ENCODE peak calls at places on chromosomes 7 and 10, in eight cellular contexts. One of them, this sample, is unnamed.

GRCh38 chr7:99623702-99624447 is 7.1 kb downstream of the ZSCAN25 start:
- DNase-seq in aorta: no peak
- DNase-seq in SJSA1: no peak
- DNase-seq in lung: no peak
- DNase-seq in K562: no peak
- DNase-seq in left ventricle myocardium inferior: no peak
- DNase-seq in vagina: no peak
- DNase-seq in GM23248: no peak
- DNase-seq in this sample: no peak

GRCh38 chr7:106255246-106255645 is 29.5 kb downstream of the NAMPT start:
- DNase-seq in aorta: no peak
- DNase-seq in SJSA1: no peak
- DNase-seq in lung: no peak
- DNase-seq in K562: no peak
- DNase-seq in left ventricle myocardium inferior: no peak
- DNase-seq in vagina: no peak
- DNase-seq in GM23248: no peak
- DNase-seq in this sample: no peak

GRCh38 chr10:24344279-24344678 is 135.3 kb downstream of the KIAA1217 start:
- DNase-seq in aorta: no peak
- DNase-seq in SJSA1: peak; percentile 21
- DNase-seq in lung: no peak
- DNase-seq in K562: no peak
- DNase-seq in left ventricle myocardium inferior: no peak
- DNase-seq in vagina: no peak
- DNase-seq in GM23248: peak; percentile 89
- DNase-seq in this sample: no peak

GRCh38 chr7:140349172-140349771 is 49.1 kb downstream of the SLC37A3 start:
- DNase-seq in aorta: no peak
- DNase-seq in SJSA1: no peak
- DNase-seq in lung: no peak
- DNase-seq in K562: no peak
- DNase-seq in left ventricle myocardium inferior: no peak
- DNase-seq in vagina: no peak
- DNase-seq in GM23248: peak; percentile 79
- DNase-seq in this sample: peak; percentile 40

GRCh38 chr10:49254556-49255318 is 44.2 kb upstream of the C10orf71 start:
- DNase-seq in aorta: no peak
- DNase-seq in SJSA1: no peak
- DNase-seq in lung: no peak
- DNase-seq in K562: no peak
- DNase-seq in left ventricle myocardium inferior: no peak
- DNase-seq in vagina: no peak
- DNase-seq in GM23248: no peak
- DNase-seq in this sample: no peak

GRCh38 chr10:34156781-34157425 is 658.2 kb downstream of the PARD3 start:
- DNase-seq in aorta: no peak
- DNase-seq in SJSA1: peak; percentile 18
- DNase-seq in lung: no peak
- DNase-seq in K562: no peak
- DNase-seq in left ventricle myocardium inferior: no peak
- DNase-seq in vagina: no peak
- DNase-seq in GM23248: peak; percentile 79
- DNase-seq in this sample: no peak

GRCh38 chr7:106773228-106773627 is 91.9 kb upstream of the PIK3CG start:
- DNase-seq in aorta: no peak
- DNase-seq in SJSA1: peak; percentile 46
- DNase-seq in lung: no peak
- DNase-seq in K562: no peak
- DNase-seq in left ventricle myocardium inferior: no peak
- DNase-seq in vagina: no peak
- DNase-seq in GM23248: peak; percentile 16
- DNase-seq in this sample: no peak

GRCh38 chr10:103042129-103042528 is 124.0 kb downstream of the CNNM2 start:
- DNase-seq in aorta: no peak
- DNase-seq in SJSA1: no peak
- DNase-seq in lung: no peak
- DNase-seq in K562: no peak
- DNase-seq in left ventricle myocardium inferior: no peak
- DNase-seq in vagina: no peak
- DNase-seq in GM23248: no peak
- DNase-seq in this sample: no peak

GRCh38 chr7:155998328-155998691 is 186.0 kb upstream of the SHH start:
- DNase-seq in aorta: peak; percentile 66
- DNase-seq in SJSA1: no peak
- DNase-seq in lung: no peak
- DNase-seq in K562: no peak
- DNase-seq in left ventricle myocardium inferior: no peak
- DNase-seq in vagina: peak; percentile 72
- DNase-seq in GM23248: no peak
- DNase-seq in this sample: no peak
- H3K27me3 ChIP-seq in aorta: no peaks in the 10 kb centered on the region
- H3K27me3 ChIP-seq in SJSA1: peaks cover 18% of the 10 kb centered on the region
- H3K27me3 ChIP-seq in lung: no peaks in the 10 kb centered on the region
- H3K27me3 ChIP-seq in K562: peaks cover 49% of the 10 kb centered on the region
- H3K27me3 ChIP-seq in left ventricle myocardium inferior: peaks cover 61% of the 10 kb centered on the region
- H3K27me3 ChIP-seq in vagina: no peaks in the 10 kb centered on the region
- H3K27me3 ChIP-seq in GM23248: no peaks in the 10 kb centered on the region
- H3K27me3 ChIP-seq in this sample: peaks cover 2% of the 10 kb centered on the region

DNA sequence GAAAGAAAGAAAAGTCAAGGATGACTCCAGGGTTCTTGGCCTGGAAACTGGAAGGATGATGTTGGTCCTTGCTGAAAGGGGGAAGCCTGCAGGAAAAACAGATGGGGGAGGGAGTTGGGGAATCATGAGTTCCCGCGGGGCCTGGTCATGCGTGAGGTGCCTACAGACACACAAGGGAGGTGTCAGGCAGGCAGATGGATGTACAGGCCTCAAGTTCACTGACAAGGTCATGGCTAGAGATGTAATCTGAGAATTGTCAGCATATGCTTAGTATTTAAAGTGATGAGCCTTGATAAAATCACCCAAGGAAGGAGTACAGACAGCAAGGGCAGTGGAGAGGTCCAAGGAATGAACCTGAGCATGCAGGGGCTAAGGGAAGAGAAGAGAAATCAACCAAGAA is 46.8 kb downstream of the DLG5 start:
- DNase-seq in aorta: no peak
- DNase-seq in SJSA1: no peak
- DNase-seq in lung: no peak
- DNase-seq in K562: no peak
- DNase-seq in left ventricle myocardium inferior: no peak
- DNase-seq in vagina: no peak
- DNase-seq in GM23248: no peak
- DNase-seq in this sample: no peak
- H3K4me1 ChIP-seq in aorta: no peaks in the 10 kb centered on the region
- H3K4me1 ChIP-seq in SJSA1: peaks cover 7% of the 10 kb centered on the region
- H3K4me1 ChIP-seq in lung: peaks cover 23% of the 10 kb centered on the region
- H3K4me1 ChIP-seq in K562: peaks cover 6% of the 10 kb centered on the region
- H3K4me1 ChIP-seq in left ventricle myocardium inferior: peaks cover 46% of the 10 kb centered on the region
- H3K4me1 ChIP-seq in vagina: peaks cover 42% of the 10 kb centered on the region
- H3K4me1 ChIP-seq in GM23248: no peaks in the 10 kb centered on the region
- H3K4me1 ChIP-seq in this sample: no peaks in the 10 kb centered on the region

GRCh38 chr10:104098360-104098925 is 12.8 kb upstream of the COL17A1 start:
- DNase-seq in aorta: no peak
- DNase-seq in SJSA1: no peak
- DNase-seq in lung: no peak
- DNase-seq in K562: no peak
- DNase-seq in left ventricle myocardium inferior: no peak
- DNase-seq in vagina: no peak
- DNase-seq in GM23248: peak; percentile 17
- DNase-seq in this sample: no peak
- H3K27me3 ChIP-seq in aorta: no peaks in the 10 kb centered on the region
- H3K27me3 ChIP-seq in SJSA1: no peaks in the 10 kb centered on the region
- H3K27me3 ChIP-seq in lung: no peaks in the 10 kb centered on the region
- H3K27me3 ChIP-seq in K562: no peaks in the 10 kb centered on the region
- H3K27me3 ChIP-seq in left ventricle myocardium inferior: no peaks in the 10 kb centered on the region
- H3K27me3 ChIP-seq in vagina: no peaks in the 10 kb centered on the region
- H3K27me3 ChIP-seq in GM23248: no peaks in the 10 kb centered on the region
- H3K27me3 ChIP-seq in this sample: no peaks in the 10 kb centered on the region

GRCh38 chr7:108178393-108178792 is 48.2 kb upstream of the LAMB4 start:
- DNase-seq in aorta: no peak
- DNase-seq in SJSA1: no peak
- DNase-seq in lung: no peak
- DNase-seq in K562: no peak
- DNase-seq in left ventricle myocardium inferior: no peak
- DNase-seq in vagina: no peak
- DNase-seq in GM23248: no peak
- DNase-seq in this sample: no peak
- H3K4me1 ChIP-seq in aorta: no peaks in the 10 kb centered on the region
- H3K4me1 ChIP-seq in SJSA1: no peaks in the 10 kb centered on the region
- H3K4me1 ChIP-seq in lung: no peaks in the 10 kb centered on the region
- H3K4me1 ChIP-seq in K562: peaks cover under 1% of the 10 kb centered on the region
- H3K4me1 ChIP-seq in left ventricle myocardium inferior: no peaks in the 10 kb centered on the region
- H3K4me1 ChIP-seq in vagina: no peaks in the 10 kb centered on the region
- H3K4me1 ChIP-seq in GM23248: no peaks in the 10 kb centered on the region
- H3K4me1 ChIP-seq in this sample: no peaks in the 10 kb centered on the region

GRCh38 chr10:101142533-101143353 is 11.6 kb downstream of the TLX1 start:
- DNase-seq in aorta: no peak
- DNase-seq in SJSA1: no peak
- DNase-seq in lung: no peak
- DNase-seq in K562: no peak
- DNase-seq in left ventricle myocardium inferior: no peak
- DNase-seq in vagina: no peak
- DNase-seq in GM23248: no peak
- DNase-seq in this sample: no peak
- H3K27me3 ChIP-seq in aorta: no peaks in the 10 kb centered on the region
- H3K27me3 ChIP-seq in SJSA1: peaks cover 95% of the 10 kb centered on the region
- H3K27me3 ChIP-seq in lung: peaks cover 7% of the 10 kb centered on the region
- H3K27me3 ChIP-seq in K562: peaks cover 26% of the 10 kb centered on the region
- H3K27me3 ChIP-seq in left ventricle myocardium inferior: peaks cover 100% of the 10 kb centered on the region
- H3K27me3 ChIP-seq in vagina: peaks cover 28% of the 10 kb centered on the region
- H3K27me3 ChIP-seq in GM23248: peaks cover 80% of the 10 kb centered on the region
- H3K27me3 ChIP-seq in this sample: peaks cover 18% of the 10 kb centered on the region

GRCh38 chr10:78292987-78293865 is 259.6 kb downstream of the RPS24 start:
- DNase-seq in aorta: peak; percentile 11
- DNase-seq in SJSA1: no peak
- DNase-seq in lung: no peak
- DNase-seq in K562: no peak
- DNase-seq in left ventricle myocardium inferior: no peak
- DNase-seq in vagina: no peak
- DNase-seq in GM23248: no peak
- DNase-seq in this sample: peak; percentile 32
- H3K4me1 ChIP-seq in aorta: no peaks in the 10 kb centered on the region
- H3K4me1 ChIP-seq in SJSA1: no peaks in the 10 kb centered on the region
- H3K4me1 ChIP-seq in lung: no peaks in the 10 kb centered on the region
- H3K4me1 ChIP-seq in K562: no peaks in the 10 kb centered on the region
- H3K4me1 ChIP-seq in left ventricle myocardium inferior: no peaks in the 10 kb centered on the region
- H3K4me1 ChIP-seq in vagina: no peaks in the 10 kb centered on the region
- H3K4me1 ChIP-seq in GM23248: no peaks in the 10 kb centered on the region
- H3K4me1 ChIP-seq in this sample: no peaks in the 10 kb centered on the region

DNA sequence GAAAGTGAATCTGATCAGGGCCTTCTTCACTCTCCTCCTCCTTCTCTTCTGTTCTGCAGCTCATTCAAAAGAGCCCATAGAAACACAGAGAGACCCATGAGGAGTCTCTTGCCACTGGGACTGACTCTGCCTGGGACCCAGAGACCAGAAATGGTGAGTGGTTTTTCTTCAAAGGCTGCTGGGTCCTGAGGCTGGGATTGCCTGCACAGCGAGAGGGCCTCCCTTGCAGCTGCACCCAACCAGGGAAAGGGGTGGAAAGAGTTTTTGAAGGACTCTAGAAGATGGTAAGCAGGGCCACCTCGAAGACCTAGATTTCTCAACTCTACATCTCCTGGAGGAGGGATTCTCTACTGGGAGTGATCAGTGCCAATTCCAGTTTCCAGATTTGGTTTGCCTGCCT is 15.5 kb upstream of the HOXA13 start:
- DNase-seq in aorta: peak; percentile 34
- DNase-seq in SJSA1: no peak
- DNase-seq in lung: no peak
- DNase-seq in K562: no peak
- DNase-seq in left ventricle myocardium inferior: no peak
- DNase-seq in vagina: peak; percentile 34
- DNase-seq in GM23248: no peak
- DNase-seq in this sample: no peak
- H3K27me3 ChIP-seq in aorta: peaks cover 4% of the 10 kb centered on the region
- H3K27me3 ChIP-seq in SJSA1: no peaks in the 10 kb centered on the region
- H3K27me3 ChIP-seq in lung: peaks cover 16% of the 10 kb centered on the region
- H3K27me3 ChIP-seq in K562: peaks cover 39% of the 10 kb centered on the region
- H3K27me3 ChIP-seq in left ventricle myocardium inferior: peaks cover 100% of the 10 kb centered on the region
- H3K27me3 ChIP-seq in vagina: no peaks in the 10 kb centered on the region
- H3K27me3 ChIP-seq in GM23248: peaks cover 7% of the 10 kb centered on the region
- H3K27me3 ChIP-seq in this sample: no peaks in the 10 kb centered on the region

GRCh38 chr10:11145498-11145855 is 127.8 kb downstream of the CELF2 start:
- DNase-seq in aorta: no peak
- DNase-seq in SJSA1: no peak
- DNase-seq in lung: no peak
- DNase-seq in K562: peak; percentile 51
- DNase-seq in left ventricle myocardium inferior: peak; percentile 29
- DNase-seq in vagina: no peak
- DNase-seq in GM23248: no peak
- DNase-seq in this sample: peak; percentile 49

GRCh38 chr10:11147723-11148122 is 130.1 kb downstream of the CELF2 start:
- DNase-seq in aorta: no peak
- DNase-seq in SJSA1: no peak
- DNase-seq in lung: no peak
- DNase-seq in K562: no peak
- DNase-seq in left ventricle myocardium inferior: no peak
- DNase-seq in vagina: no peak
- DNase-seq in GM23248: no peak
- DNase-seq in this sample: no peak

GRCh38 chr10:11148131-11148530 is 130.5 kb downstream of the CELF2 start:
- DNase-seq in aorta: no peak
- DNase-seq in SJSA1: no peak
- DNase-seq in lung: no peak
- DNase-seq in K562: no peak
- DNase-seq in left ventricle myocardium inferior: no peak
- DNase-seq in vagina: no peak
- DNase-seq in GM23248: no peak
- DNase-seq in this sample: no peak

GRCh38 chr10:11144626-11145497 is 127.2 kb downstream of the CELF2 start:
- DNase-seq in aorta: no peak
- DNase-seq in SJSA1: no peak
- DNase-seq in lung: no peak
- DNase-seq in K562: no peak
- DNase-seq in left ventricle myocardium inferior: no peak
- DNase-seq in vagina: no peak
- DNase-seq in GM23248: no peak
- DNase-seq in this sample: peak; percentile 67

GRCh38 chr10:11146402-11147171 is 128.9 kb downstream of the CELF2 start:
- DNase-seq in aorta: no peak
- DNase-seq in SJSA1: peak; percentile 13
- DNase-seq in lung: no peak
- DNase-seq in K562: no peak
- DNase-seq in left ventricle myocardium inferior: no peak
- DNase-seq in vagina: no peak
- DNase-seq in GM23248: no peak
- DNase-seq in this sample: no peak
- H3K4me1 ChIP-seq in aorta: peaks cover 12% of the 10 kb centered on the region
- H3K4me1 ChIP-seq in SJSA1: no peaks in the 10 kb centered on the region
- H3K4me1 ChIP-seq in lung: peaks cover 6% of the 10 kb centered on the region
- H3K4me1 ChIP-seq in K562: peaks cover 11% of the 10 kb centered on the region
- H3K4me1 ChIP-seq in left ventricle myocardium inferior: peaks cover 83% of the 10 kb centered on the region
- H3K4me1 ChIP-seq in vagina: peaks cover 18% of the 10 kb centered on the region
- H3K4me1 ChIP-seq in GM23248: no peaks in the 10 kb centered on the region
- H3K4me1 ChIP-seq in this sample: peaks cover 42% of the 10 kb centered on the region